ENCODE peak calls at places on chromosomes 13 and 19, in ten cellular contexts. One of them, this sample, is unnamed.

GRCh38 chr19:43662487-43662886 is 7.5 kb downstream of the PLAUR start:
- DNase-seq in transverse colon: no peak
- DNase-seq in A549: no peak
- DNase-seq in upper lobe of left lung: no peak
- DNase-seq in tibial nerve: no peak
- DNase-seq in esophagus muscularis mucosa: no peak
- DNase-seq in sigmoid colon: no peak
- DNase-seq in SK-N-SH: peak
- DNase-seq in ovary: no peak
- DNase-seq in H1: no peak
- DNase-seq in this sample: no peak

GRCh38 chr19:51131780-51132680 is 7.3 kb downstream of the SIGLEC9 start:
- DNase-seq in transverse colon: peak
- DNase-seq in A549: peak
- DNase-seq in upper lobe of left lung: peak
- DNase-seq in tibial nerve: no peak
- DNase-seq in esophagus muscularis mucosa: no peak
- DNase-seq in sigmoid colon: peak
- DNase-seq in SK-N-SH: peak
- DNase-seq in ovary: peak
- DNase-seq in H1: no peak
- DNase-seq in this sample: peak

GRCh38 chr19:46866407-46867132 is 5.8 kb downstream of the ARHGAP35 start:
- DNase-seq in transverse colon: no peak
- DNase-seq in A549: peak
- DNase-seq in upper lobe of left lung: no peak
- DNase-seq in tibial nerve: no peak
- DNase-seq in esophagus muscularis mucosa: no peak
- DNase-seq in sigmoid colon: no peak
- DNase-seq in SK-N-SH: no peak
- DNase-seq in ovary: no peak
- DNase-seq in H1: no peak
- DNase-seq in this sample: peak

GRCh38 chr13:75136151-75136550 is 345.8 kb downstream of the TBC1D4 start:
- DNase-seq in transverse colon: no peak
- DNase-seq in A549: no peak
- DNase-seq in upper lobe of left lung: no peak
- DNase-seq in tibial nerve: no peak
- DNase-seq in esophagus muscularis mucosa: no peak
- DNase-seq in sigmoid colon: no peak
- DNase-seq in SK-N-SH: no peak
- DNase-seq in ovary: no peak
- DNase-seq in H1: no peak
- DNase-seq in this sample: no peak

GRCh38 chr13:43077906-43078305 is 54.5 kb downstream of the DNAJC15 start:
- DNase-seq in transverse colon: no peak
- DNase-seq in A549: no peak
- DNase-seq in upper lobe of left lung: no peak
- DNase-seq in tibial nerve: no peak
- DNase-seq in esophagus muscularis mucosa: no peak
- DNase-seq in sigmoid colon: no peak
- DNase-seq in SK-N-SH: no peak
- DNase-seq in ovary: no peak
- DNase-seq in H1: no peak
- DNase-seq in this sample: no peak

GRCh38 chr19:694481-695349 is 537 bp downstream of the PRSS57 start:
- DNase-seq in transverse colon: no peak
- DNase-seq in A549: no peak
- DNase-seq in upper lobe of left lung: no peak
- DNase-seq in tibial nerve: no peak
- DNase-seq in esophagus muscularis mucosa: no peak
- DNase-seq in sigmoid colon: no peak
- DNase-seq in SK-N-SH: no peak
- DNase-seq in ovary: no peak
- DNase-seq in H1: no peak
- DNase-seq in this sample: no peak

GRCh38 chr13:69604698-69605097 is 502.9 kb upstream of the ATXN8OS start:
- DNase-seq in transverse colon: no peak
- DNase-seq in A549: no peak
- DNase-seq in upper lobe of left lung: no peak
- DNase-seq in tibial nerve: no peak
- DNase-seq in esophagus muscularis mucosa: no peak
- DNase-seq in sigmoid colon: no peak
- DNase-seq in SK-N-SH: no peak
- DNase-seq in ovary: no peak
- DNase-seq in H1: no peak
- DNase-seq in this sample: no peak

GRCh38 chr19:51491586-51491985 is 10.0 kb downstream of the SIGLEC12 start:
- DNase-seq in transverse colon: no peak
- DNase-seq in A549: no peak
- DNase-seq in upper lobe of left lung: no peak
- DNase-seq in tibial nerve: no peak
- DNase-seq in esophagus muscularis mucosa: no peak
- DNase-seq in sigmoid colon: no peak
- DNase-seq in SK-N-SH: no peak
- DNase-seq in ovary: no peak
- DNase-seq in H1: no peak
- DNase-seq in this sample: no peak

GRCh38 chr13:112968380-112968909 is 569 bp upstream of the MCF2L start:
- DNase-seq in transverse colon: peak
- DNase-seq in A549: no peak
- DNase-seq in upper lobe of left lung: peak
- DNase-seq in tibial nerve: no peak
- DNase-seq in esophagus muscularis mucosa: no peak
- DNase-seq in sigmoid colon: peak
- DNase-seq in SK-N-SH: peak
- DNase-seq in ovary: peak
- DNase-seq in H1: no peak
- DNase-seq in this sample: peak

GRCh38 chr19:53333071-53333465 is 481 bp upstream of the ZNF845 start:
- DNase-seq in transverse colon: peak
- DNase-seq in A549: no peak
- DNase-seq in upper lobe of left lung: peak
- DNase-seq in tibial nerve: no peak
- DNase-seq in esophagus muscularis mucosa: peak
- DNase-seq in sigmoid colon: peak
- DNase-seq in SK-N-SH: peak
- DNase-seq in ovary: peak
- DNase-seq in H1: no peak
- DNase-seq in this sample: peak

GRCh38 chr19:13843104-13843921 is 33.6 kb upstream of the NANOS3 start:
- DNase-seq in transverse colon: peak
- DNase-seq in A549: peak
- DNase-seq in upper lobe of left lung: peak
- DNase-seq in tibial nerve: no peak
- DNase-seq in esophagus muscularis mucosa: no peak
- DNase-seq in sigmoid colon: peak
- DNase-seq in SK-N-SH: peak
- DNase-seq in ovary: peak
- DNase-seq in H1: no peak
- DNase-seq in this sample: no peak

GRCh38 chr13:47794963-47795362 is 206.1 kb downstream of the SUCLA2 start:
- DNase-seq in transverse colon: no peak
- DNase-seq in A549: peak
- DNase-seq in upper lobe of left lung: no peak
- DNase-seq in tibial nerve: no peak
- DNase-seq in esophagus muscularis mucosa: no peak
- DNase-seq in sigmoid colon: no peak
- DNase-seq in SK-N-SH: peak
- DNase-seq in ovary: no peak
- DNase-seq in H1: no peak
- DNase-seq in this sample: no peak

GRCh38 chr13:66405908-66406802 is 824.0 kb downstream of the PCDH9 start:
- DNase-seq in transverse colon: no peak
- DNase-seq in A549: no peak
- DNase-seq in upper lobe of left lung: no peak
- DNase-seq in tibial nerve: no peak
- DNase-seq in esophagus muscularis mucosa: no peak
- DNase-seq in sigmoid colon: no peak
- DNase-seq in SK-N-SH: no peak
- DNase-seq in ovary: no peak
- DNase-seq in H1: no peak
- DNase-seq in this sample: no peak

GRCh38 chr19:2059422-2060201 is 8.6 kb upstream of the MKNK2 start:
- DNase-seq in transverse colon: peak
- DNase-seq in A549: peak
- DNase-seq in upper lobe of left lung: peak
- DNase-seq in tibial nerve: peak
- DNase-seq in esophagus muscularis mucosa: no peak
- DNase-seq in sigmoid colon: peak
- DNase-seq in SK-N-SH: peak
- DNase-seq in ovary: peak
- DNase-seq in H1: no peak
- DNase-seq in this sample: no peak

GRCh38 chr13:46469064-46469463 is 82.0 kb upstream of the RUBCNL start:
- DNase-seq in transverse colon: no peak
- DNase-seq in A549: no peak
- DNase-seq in upper lobe of left lung: no peak
- DNase-seq in tibial nerve: no peak
- DNase-seq in esophagus muscularis mucosa: no peak
- DNase-seq in sigmoid colon: no peak
- DNase-seq in SK-N-SH: peak
- DNase-seq in ovary: no peak
- DNase-seq in H1: no peak
- DNase-seq in this sample: no peak

GRCh38 chr13:109784590-109785140 is 1.7 kb downstream of the IRS2 start:
- DNase-seq in transverse colon: peak
- DNase-seq in A549: peak
- DNase-seq in upper lobe of left lung: peak
- DNase-seq in tibial nerve: peak
- DNase-seq in esophagus muscularis mucosa: peak
- DNase-seq in sigmoid colon: peak
- DNase-seq in SK-N-SH: peak
- DNase-seq in ovary: peak
- DNase-seq in H1: no peak
- DNase-seq in this sample: peak

GRCh38 chr13:31101511-31102170 is 60.1 kb downstream of the HSPH1 start:
- DNase-seq in transverse colon: no peak
- DNase-seq in A549: no peak
- DNase-seq in upper lobe of left lung: no peak
- DNase-seq in tibial nerve: no peak
- DNase-seq in esophagus muscularis mucosa: no peak
- DNase-seq in sigmoid colon: no peak
- DNase-seq in SK-N-SH: no peak
- DNase-seq in ovary: no peak
- DNase-seq in H1: no peak
- DNase-seq in this sample: peak

GRCh38 chr13:98397221-98397620 is 179.7 kb downstream of the STK24 start:
- DNase-seq in transverse colon: no peak
- DNase-seq in A549: no peak
- DNase-seq in upper lobe of left lung: no peak
- DNase-seq in tibial nerve: no peak
- DNase-seq in esophagus muscularis mucosa: no peak
- DNase-seq in sigmoid colon: no peak
- DNase-seq in SK-N-SH: no peak
- DNase-seq in ovary: no peak
- DNase-seq in H1: no peak
- DNase-seq in this sample: no peak

GRCh38 chr19:38374332-38375097 is at the start of gene PSMD8:
- DNase-seq in transverse colon: peak
- DNase-seq in A549: peak
- DNase-seq in upper lobe of left lung: peak
- DNase-seq in tibial nerve: peak
- DNase-seq in esophagus muscularis mucosa: peak
- DNase-seq in sigmoid colon: peak
- DNase-seq in SK-N-SH: peak
- DNase-seq in ovary: peak
- DNase-seq in H1: peak
- DNase-seq in this sample: peak
- TF ChIP-seq CTCF in transverse colon: peak
- TF ChIP-seq CTCF in A549: peak
- TF ChIP-seq CTCF in upper lobe of left lung: peak
- TF ChIP-seq CTCF in tibial nerve: peak
- TF ChIP-seq CTCF in esophagus muscularis mucosa: peak
- TF ChIP-seq CTCF in sigmoid colon: no peak
- TF ChIP-seq CTCF in SK-N-SH: peak
- TF ChIP-seq CTCF in ovary: no peak
- TF ChIP-seq CTCF in H1: peak
- TF ChIP-seq CTCF in this sample: no peak

GRCh38 chr19:4369888-4370260 is 26.5 kb downstream of the MPND start:
- DNase-seq in transverse colon: peak
- DNase-seq in A549: no peak
- DNase-seq in upper lobe of left lung: peak
- DNase-seq in tibial nerve: no peak
- DNase-seq in esophagus muscularis mucosa: no peak
- DNase-seq in sigmoid colon: no peak
- DNase-seq in SK-N-SH: no peak
- DNase-seq in ovary: no peak
- DNase-seq in H1: no peak
- DNase-seq in this sample: no peak
- TF ChIP-seq EP300 in transverse colon: no peak
- TF ChIP-seq EP300 in A549: no peak
- TF ChIP-seq EP300 in upper lobe of left lung: no peak
- TF ChIP-seq EP300 in tibial nerve: no peak
- TF ChIP-seq EP300 in esophagus muscularis mucosa: no peak
- TF ChIP-seq EP300 in sigmoid colon: no peak
- TF ChIP-seq EP300 in SK-N-SH: no peak
- TF ChIP-seq EP300 in ovary: no peak
- TF ChIP-seq EP300 in H1: no peak
- TF ChIP-seq EP300 in this sample: no peak

DNA sequence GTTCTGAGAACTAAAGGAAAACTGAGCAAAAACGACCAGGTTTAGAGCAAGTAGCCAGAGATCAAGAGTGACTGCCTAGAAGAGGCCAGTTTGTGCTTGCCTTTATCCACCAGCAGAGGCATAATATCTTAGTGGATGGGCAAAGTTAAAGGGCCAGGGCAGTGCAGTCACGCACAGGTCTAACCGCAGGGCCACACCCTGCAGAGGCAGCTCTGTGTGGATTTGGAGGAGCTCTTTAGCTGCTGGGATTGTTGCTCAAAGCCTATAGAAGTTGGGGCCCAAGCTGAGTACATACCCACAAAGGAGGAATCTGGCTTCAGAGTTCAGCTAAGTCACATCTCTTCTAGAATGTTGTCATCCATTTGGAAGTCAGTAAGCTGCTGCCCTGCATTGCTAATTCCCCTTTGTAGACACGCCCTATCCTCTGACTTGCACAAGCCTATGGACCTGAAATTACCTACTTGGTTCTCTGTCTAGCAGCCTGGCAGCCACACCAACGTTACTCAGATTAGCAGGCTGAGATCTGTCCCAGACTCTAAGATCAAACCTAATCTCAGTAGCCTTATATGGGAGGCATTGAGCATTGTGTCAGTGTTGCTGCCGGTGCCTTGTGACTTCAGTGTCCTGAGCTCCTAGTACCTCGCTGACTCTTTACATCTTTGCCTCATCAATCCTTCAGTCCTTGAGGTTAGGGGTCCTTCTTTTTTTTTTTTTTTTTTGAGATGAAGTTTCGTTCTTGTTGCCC is 102.9 kb upstream of the STARD13 start:
- DNase-seq in transverse colon: no peak
- DNase-seq in A549: peak
- DNase-seq in upper lobe of left lung: no peak
- DNase-seq in tibial nerve: no peak
- DNase-seq in esophagus muscularis mucosa: no peak
- DNase-seq in sigmoid colon: no peak
- DNase-seq in SK-N-SH: no peak
- DNase-seq in ovary: no peak
- DNase-seq in H1: no peak
- DNase-seq in this sample: no peak
- TF ChIP-seq CTCF in transverse colon: peak
- TF ChIP-seq CTCF in A549: no peak
- TF ChIP-seq CTCF in upper lobe of left lung: no peak
- TF ChIP-seq CTCF in tibial nerve: no peak
- TF ChIP-seq CTCF in esophagus muscularis mucosa: no peak
- TF ChIP-seq CTCF in sigmoid colon: no peak
- TF ChIP-seq CTCF in SK-N-SH: no peak
- TF ChIP-seq CTCF in ovary: no peak
- TF ChIP-seq CTCF in H1: peak
- TF ChIP-seq CTCF in this sample: peak

GRCh38 chr13:63481334-63481733 is 2065.7 kb upstream of the PCDH20 start:
- DNase-seq in transverse colon: no peak
- DNase-seq in A549: no peak
- DNase-seq in upper lobe of left lung: no peak
- DNase-seq in tibial nerve: no peak
- DNase-seq in esophagus muscularis mucosa: no peak
- DNase-seq in sigmoid colon: no peak
- DNase-seq in SK-N-SH: peak
- DNase-seq in ovary: no peak
- DNase-seq in H1: no peak
- DNase-seq in this sample: no peak
- TF ChIP-seq EP300 in transverse colon: no peak
- TF ChIP-seq EP300 in A549: no peak
- TF ChIP-seq EP300 in upper lobe of left lung: no peak
- TF ChIP-seq EP300 in tibial nerve: no peak
- TF ChIP-seq EP300 in esophagus muscularis mucosa: no peak
- TF ChIP-seq EP300 in sigmoid colon: no peak
- TF ChIP-seq EP300 in SK-N-SH: no peak
- TF ChIP-seq EP300 in ovary: no peak
- TF ChIP-seq EP300 in H1: no peak
- TF ChIP-seq EP300 in this sample: no peak